ENCODE peak calls at places on chromosome 16, in four cellular contexts. One of them, this sample, is unnamed.

GRCh38 chr16:48136547-48137360 is 19.0 kb downstream of the ABCC12 start:
- DNase-seq in glutamatergic neuron: no peak
- DNase-seq in Calu3: no peak
- DNase-seq in keratinocyte: no peak
- DNase-seq in this sample: peak; percentile 30

GRCh38 chr16:83058376-83058775 is 431.6 kb downstream of the CDH13 start:
- DNase-seq in Calu3: no peak
- DNase-seq in keratinocyte: no peak
- DNase-seq in glutamatergic neuron: no peak
- DNase-seq in this sample: no peak

GRCh38 chr16:31456988-31457360 is 2.3 kb upstream of the ARMC5 start:
- DNase-seq in glutamatergic neuron: no peak
- DNase-seq in keratinocyte: no peak
- DNase-seq in Calu3: no peak
- DNase-seq in this sample: no peak

GRCh38 chr16:83979456-83979855 is 11.4 kb downstream of the NECAB2 start:
- DNase-seq in Calu3: no peak
- DNase-seq in glutamatergic neuron: no peak
- DNase-seq in keratinocyte: no peak
- DNase-seq in this sample: no peak

GRCh38 chr16:88926374-88926990 is 50.5 kb downstream of the CBFA2T3 start:
- DNase-seq in keratinocyte: no peak
- DNase-seq in glutamatergic neuron: no peak
- DNase-seq in Calu3: peak; percentile 54
- DNase-seq in this sample: no peak

GRCh38 chr16:86886651-86887050 is 308.3 kb downstream of the FOXL1 start:
- DNase-seq in glutamatergic neuron: no peak
- DNase-seq in Calu3: no peak
- DNase-seq in keratinocyte: no peak
- DNase-seq in this sample: no peak

GRCh38 chr16:81739503-81739902 is 39.6 kb upstream of the PLCG2 start:
- DNase-seq in keratinocyte: no peak
- DNase-seq in glutamatergic neuron: no peak
- DNase-seq in Calu3: no peak
- DNase-seq in this sample: no peak

GRCh38 chr16:53843084-53843483 is 139.1 kb downstream of the FTO start:
- DNase-seq in Calu3: no peak
- DNase-seq in keratinocyte: no peak
- DNase-seq in glutamatergic neuron: no peak
- DNase-seq in this sample: no peak

GRCh38 chr16:87490091-87490798 is 2.6 kb downstream of the ZCCHC14 start:
- DNase-seq in glutamatergic neuron: no peak
- DNase-seq in keratinocyte: no peak
- DNase-seq in Calu3: no peak
- DNase-seq in this sample: no peak

GRCh38 chr16:69325784-69326171 is 4.6 kb downstream of the PDF start:
- DNase-seq in glutamatergic neuron: no peak
- DNase-seq in Calu3: no peak
- DNase-seq in keratinocyte: no peak
- DNase-seq in this sample: no peak

GRCh38 chr16:17307501-17307900 is 163.3 kb downstream of the XYLT1 start:
- DNase-seq in keratinocyte: no peak
- DNase-seq in glutamatergic neuron: no peak
- DNase-seq in Calu3: no peak
- DNase-seq in this sample: no peak

GRCh38 chr16:27784351-27785306 is 234.7 kb downstream of the KATNIP start:
- DNase-seq in glutamatergic neuron: no peak
- DNase-seq in Calu3: no peak
- DNase-seq in keratinocyte: no peak
- DNase-seq in this sample: no peak

GRCh38 chr16:57264381-57264780 is 19.3 kb downstream of the ARL2BP start:
- DNase-seq in Calu3: no peak
- DNase-seq in keratinocyte: no peak
- DNase-seq in glutamatergic neuron: no peak
- DNase-seq in this sample: no peak

GRCh38 chr16:88384222-88385111 is 1.7 kb downstream of the ZNF469 start:
- DNase-seq in glutamatergic neuron: peak; percentile 18
- DNase-seq in Calu3: no peak
- DNase-seq in keratinocyte: no peak
- DNase-seq in this sample: no peak

GRCh38 chr16:55453909-55454308 is 25.1 kb upstream of the MMP2 start:
- DNase-seq in keratinocyte: no peak
- DNase-seq in Calu3: no peak
- DNase-seq in glutamatergic neuron: no peak
- DNase-seq in this sample: no peak

GRCh38 chr16:8928467-8928957 is 35.2 kb downstream of the USP7 start:
- DNase-seq in keratinocyte: no peak
- DNase-seq in glutamatergic neuron: no peak
- DNase-seq in Calu3: no peak
- DNase-seq in this sample: no peak

GRCh38 chr16:58170223-58170622 is 27.7 kb downstream of the CSNK2A2 start:
- DNase-seq in Calu3: no peak
- DNase-seq in glutamatergic neuron: no peak
- DNase-seq in keratinocyte: no peak
- DNase-seq in this sample: no peak

GRCh38 chr16:46638947-46639925 is 18.1 kb upstream of the SHCBP1 start:
- DNase-seq in keratinocyte: no peak
- DNase-seq in glutamatergic neuron: no peak
- DNase-seq in Calu3: no peak
- DNase-seq in this sample: no peak

GRCh38 chr16:1057252-1057932 is 15.2 kb upstream of the SSTR5 start:
- DNase-seq in glutamatergic neuron: peak; percentile 88
- DNase-seq in Calu3: peak; percentile 88
- DNase-seq in keratinocyte: no peak
- DNase-seq in this sample: peak; percentile 27

GRCh38 chr16:83214671-83215070 is 587.9 kb downstream of the CDH13 start:
- DNase-seq in Calu3: no peak
- DNase-seq in glutamatergic neuron: no peak
- DNase-seq in keratinocyte: no peak
- DNase-seq in this sample: no peak

GRCh38 chr16:3349175-3349574 is 6.5 kb upstream of the OR2C1 start:
- DNase-seq in keratinocyte: no peak
- DNase-seq in Calu3: no peak
- DNase-seq in glutamatergic neuron: no peak
- DNase-seq in this sample: no peak

GRCh38 chr16:15716694-15717447 is 66.8 kb downstream of the NDE1 start:
- DNase-seq in glutamatergic neuron: no peak
- DNase-seq in Calu3: no peak
- DNase-seq in keratinocyte: no peak
- DNase-seq in this sample: no peak

GRCh38 chr16:727291-727977 is 528 bp downstream of the HAGHL start:
- DNase-seq in glutamatergic neuron: no peak
- DNase-seq in keratinocyte: no peak
- DNase-seq in Calu3: no peak
- DNase-seq in this sample: no peak

GRCh38 chr16:2512920-2513404 is 790 bp upstream of the ATP6V0C start:
- DNase-seq in keratinocyte: no peak
- DNase-seq in glutamatergic neuron: peak; percentile 50
- DNase-seq in Calu3: no peak
- DNase-seq in this sample: no peak

GRCh38 chr16:5633845-5634440 is 536.3 kb upstream of the EEF2KMT start:
- DNase-seq in Calu3: no peak
- DNase-seq in glutamatergic neuron: no peak
- DNase-seq in keratinocyte: no peak
- DNase-seq in this sample: peak; percentile 4

GRCh38 chr16:55369151-55369550 is 45.1 kb downstream of the IRX6 start:
- DNase-seq in keratinocyte: no peak
- DNase-seq in Calu3: no peak
- DNase-seq in glutamatergic neuron: no peak
- DNase-seq in this sample: no peak

GRCh38 chr16:75093598-75094540 is 22.7 kb downstream of the LDHD start:
- DNase-seq in glutamatergic neuron: no peak
- DNase-seq in Calu3: no peak
- DNase-seq in keratinocyte: no peak
- DNase-seq in this sample: no peak

GRCh38 chr16:70582280-70582978 is 58.8 kb downstream of the SF3B3 start:
- DNase-seq in keratinocyte: no peak
- DNase-seq in Calu3: no peak
- DNase-seq in glutamatergic neuron: no peak
- DNase-seq in this sample: no peak

GRCh38 chr16:75011634-75012307 is 12.9 kb downstream of the ZNRF1 start:
- DNase-seq in glutamatergic neuron: no peak
- DNase-seq in Calu3: peak; percentile 51
- DNase-seq in keratinocyte: peak; percentile 41
- DNase-seq in this sample: peak; percentile 86

GRCh38 chr16:50822671-50823070 is 80.8 kb downstream of the CYLD start:
- DNase-seq in Calu3: no peak
- DNase-seq in glutamatergic neuron: no peak
- DNase-seq in keratinocyte: no peak
- DNase-seq in this sample: no peak

GRCh38 chr16:89197633-89198416 is 2.5 kb downstream of the SLC22A31 start:
- DNase-seq in keratinocyte: no peak
- DNase-seq in glutamatergic neuron: no peak
- DNase-seq in Calu3: no peak
- DNase-seq in this sample: no peak

GRCh38 chr16:81758376-81758775 is 20.7 kb upstream of the PLCG2 start:
- DNase-seq in keratinocyte: no peak
- DNase-seq in glutamatergic neuron: no peak
- DNase-seq in Calu3: peak; percentile 32
- DNase-seq in this sample: peak; percentile 8

DNA sequence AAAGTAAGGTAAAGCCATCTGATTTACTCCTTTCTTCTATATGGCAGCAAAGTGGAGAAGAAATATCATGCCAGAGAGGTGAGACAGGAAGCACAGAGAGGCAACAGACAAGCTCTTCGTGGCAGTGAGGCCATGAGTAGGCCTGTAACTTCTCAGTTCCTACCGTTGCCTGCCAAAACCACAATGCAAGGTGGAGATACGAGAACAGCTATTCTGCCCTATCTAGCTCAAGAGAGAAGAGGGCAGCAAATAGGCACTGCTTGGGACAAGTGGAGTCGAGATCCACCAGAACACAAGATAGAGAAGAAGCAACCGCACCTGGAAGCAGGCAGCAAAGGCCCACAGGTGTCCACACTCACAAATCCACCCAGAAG is 24.8 kb downstream of the RANBP10 start:
- DNase-seq in keratinocyte: no peak
- DNase-seq in glutamatergic neuron: no peak
- DNase-seq in Calu3: no peak
- DNase-seq in this sample: no peak
- TF ChIP-seq CTCF in keratinocyte: no peak
- TF ChIP-seq CTCF in glutamatergic neuron: no peak
- TF ChIP-seq CTCF in Calu3: no peak
- TF ChIP-seq CTCF in this sample: no peak

DNA sequence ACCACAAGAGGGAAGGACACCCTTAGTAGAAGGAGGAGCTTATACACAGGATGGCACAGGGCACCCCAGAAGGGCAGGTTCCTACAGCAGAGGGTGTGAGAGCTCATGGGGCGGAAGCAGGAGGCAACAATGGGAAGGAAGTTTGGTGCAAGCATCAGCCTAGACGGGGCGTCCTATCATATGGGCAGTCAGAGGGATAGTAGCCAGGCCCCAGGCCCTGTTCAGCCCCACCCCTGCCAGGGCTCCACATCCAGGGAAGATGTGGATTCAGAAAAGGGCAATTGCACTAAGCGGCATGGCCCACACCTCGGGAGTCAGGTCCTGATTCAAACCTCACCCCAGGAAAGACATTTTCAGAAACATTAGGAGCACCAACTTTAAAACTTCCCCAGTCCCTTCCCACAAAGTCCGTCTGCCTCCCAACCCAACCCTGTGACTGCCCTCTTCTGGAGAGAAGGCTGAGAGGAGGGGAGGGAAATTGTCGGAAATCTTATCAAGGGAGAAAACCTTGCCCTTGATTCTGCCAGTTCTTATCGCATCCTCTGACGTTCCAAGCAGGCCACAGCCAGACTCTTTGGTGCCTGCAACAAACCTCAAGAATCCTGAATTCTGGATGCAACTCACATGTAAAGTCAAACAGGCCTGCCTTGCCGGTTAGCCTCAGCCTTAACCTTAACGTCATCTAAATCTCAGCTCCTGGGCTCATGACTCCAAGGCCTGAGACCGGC is 198.8 kb upstream of the CDH5 start:
- DNase-seq in Calu3: no peak
- DNase-seq in glutamatergic neuron: no peak
- DNase-seq in keratinocyte: no peak
- DNase-seq in this sample: peak; percentile 61
- TF ChIP-seq CTCF in Calu3: no peak
- TF ChIP-seq CTCF in glutamatergic neuron: no peak
- TF ChIP-seq CTCF in keratinocyte: no peak
- TF ChIP-seq CTCF in this sample: peak; percentile 81

DNA sequence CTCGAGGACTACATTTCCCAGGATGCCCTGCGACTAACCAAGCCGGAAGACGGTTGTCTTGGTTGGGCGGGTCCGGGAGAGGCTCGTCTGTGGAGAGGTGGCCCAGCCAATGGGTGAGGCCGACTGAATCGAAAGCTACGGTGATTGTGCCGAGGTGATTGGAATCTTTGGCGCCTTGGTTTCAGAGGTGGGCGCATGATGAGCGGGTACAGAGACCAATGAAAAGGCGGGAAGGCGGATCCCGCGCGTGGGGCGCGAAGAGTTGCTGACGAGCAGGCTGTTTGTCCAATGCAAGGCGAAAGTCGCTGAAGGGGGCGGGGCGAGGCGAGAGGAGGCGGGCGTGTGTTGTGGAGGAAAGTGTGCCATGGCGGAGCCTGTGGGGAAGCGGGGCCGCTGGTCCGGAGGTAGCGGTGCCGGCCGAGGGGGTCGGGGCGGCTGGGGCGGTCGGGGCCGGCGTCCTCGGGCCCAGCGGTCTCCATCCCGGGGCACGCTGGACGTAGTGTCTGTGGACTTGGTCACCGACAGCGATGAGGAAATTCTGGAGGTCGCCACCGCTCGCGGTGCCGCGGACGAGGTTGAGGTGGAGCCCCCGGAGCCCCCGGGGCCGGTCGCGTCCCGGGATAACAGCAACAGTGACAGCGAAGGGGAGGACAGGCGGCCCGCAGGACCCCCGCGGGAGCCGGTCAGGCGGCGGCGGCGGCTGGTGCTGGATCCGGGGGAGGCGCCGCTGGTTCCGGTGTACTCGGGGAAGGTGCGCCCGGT is at the start of gene NFATC2IP:
- DNase-seq in glutamatergic neuron: peak; percentile 99
- DNase-seq in keratinocyte: peak; percentile 98
- DNase-seq in Calu3: peak; percentile 100
- DNase-seq in this sample: peak; percentile 100
- TF ChIP-seq CTCF in glutamatergic neuron: no peak
- TF ChIP-seq CTCF in keratinocyte: no peak
- TF ChIP-seq CTCF in Calu3: no peak
- TF ChIP-seq CTCF in this sample: no peak

DNA sequence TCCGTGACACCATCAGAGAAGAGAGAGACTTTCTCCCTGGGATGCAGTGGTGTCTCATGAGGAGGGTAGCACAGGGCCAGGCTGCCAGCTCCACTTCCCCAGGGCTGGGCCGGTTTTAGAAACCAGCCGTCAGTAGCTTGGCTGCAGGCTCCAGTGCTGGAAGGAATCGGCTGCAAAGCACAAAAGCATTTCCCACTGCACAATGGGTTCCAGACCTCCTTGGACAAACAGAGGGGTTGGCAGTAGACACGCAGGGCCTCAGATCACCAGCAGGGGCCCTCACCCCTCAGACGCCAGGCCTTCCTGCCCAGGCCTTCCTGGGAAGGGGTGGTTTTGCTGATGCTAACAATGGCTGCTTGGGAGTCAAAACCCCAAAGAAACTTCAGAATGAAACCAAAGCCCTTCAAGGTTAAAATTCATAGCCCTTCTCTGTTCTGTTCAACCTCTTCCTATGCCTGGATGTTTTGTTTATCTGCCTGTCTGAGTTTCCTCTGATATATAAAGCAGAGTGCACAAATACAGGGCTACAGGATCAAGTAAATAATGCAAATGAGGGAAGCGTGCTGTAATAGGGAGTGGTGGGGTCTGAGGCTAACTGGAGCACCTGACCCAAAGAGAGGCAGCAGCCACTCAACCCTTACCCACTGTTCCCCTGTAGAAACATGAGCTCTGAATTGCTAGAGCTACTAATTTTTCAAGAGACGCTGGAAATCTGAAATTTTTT is 26.2 kb downstream of the TEKT5 start:
- DNase-seq in keratinocyte: no peak
- DNase-seq in Calu3: peak; percentile 70
- DNase-seq in glutamatergic neuron: peak; percentile 49
- DNase-seq in this sample: peak; percentile 28
- TF ChIP-seq CTCF in keratinocyte: peak; percentile 74
- TF ChIP-seq CTCF in Calu3: peak; percentile 69
- TF ChIP-seq CTCF in glutamatergic neuron: peak; percentile 55
- TF ChIP-seq CTCF in this sample: peak; percentile 61

This sample was measured in cardiac muscle cell.